ENCODE peak calls at places on chromosomes 5 and 9, in four cellular contexts. Y is fibroblast of gingiva; V is activated effector memory CD4-positive, alpha-beta T cell treated with Interleukin-2 at 50 U/mL for 16 hours; J is Right ventricle myocardium superior. S is an unnamed sample.

GRCh38 chr5:175288048-175288621 is 155.8 kb downstream of the DRD1 start:
- DNase-seq in V (no peak), Y (no peak), J (peak), S (peak)

GRCh38 chr5:163565931-163566608 is 60.7 kb downstream of the MAT2B start:
- DNase-seq in J (no peak), V (peak), Y (peak), S (peak)

GRCh38 chr5:154394328-154394727 is 51.5 kb upstream of the SAP30L start:
- DNase-seq in V (no peak), Y (no peak), J (no peak), S (no peak)

GRCh38 chr5:10702911-10703491 is 58.0 kb downstream of the DAP start:
- DNase-seq in Y (no peak), V (no peak), J (no peak), S (no peak)

GRCh38 chr9:98401140-98402025 is 145.9 kb upstream of the TBC1D2 start:
- DNase-seq in V (no peak), J (no peak), Y (no peak), S (no peak)

GRCh38 chr9:116958886-116959285 is 271.8 kb downstream of the TRIM32 start:
- DNase-seq in V (no peak), J (no peak), Y (no peak), S (no peak)

GRCh38 chr5:380701-381309 is 59.3 kb downstream of the AHRR start:
- DNase-seq in J (no peak), V (no peak), Y (peak), S (peak)

GRCh38 chr5:133618141-133618540 is 5.8 kb upstream of the FSTL4 start:
- DNase-seq in Y (no peak), J (no peak), V (no peak), S (no peak)

GRCh38 chr9:18163146-18163545 is 310.8 kb upstream of the ADAMTSL1 start:
- DNase-seq in Y (no peak), V (no peak), J (no peak), S (no peak)

GRCh38 chr5:77638763-77639451 is 394 bp upstream of the OTP start:
- DNase-seq in J (no peak), V (no peak), Y (no peak), S (no peak)

GRCh38 chr5:40236001-40236400 is 443.7 kb upstream of the PTGER4 start:
- DNase-seq in Y (peak), J (no peak), V (no peak), S (no peak)

S was measured in AG10803.